ENCODE peak calls at places on chromosomes 1 and 21, in nine cellular contexts. B is aorta; E is endodermal cell; F is body of pancreas; Q is SJSA1; H is astrocyte; I is CD8-positive, alpha-beta memory T cell; A is neuronal stem cell; D is SJCRH30. G is an unnamed sample. For H3K36me3, the result is how much of the 10 kb centered on the place peaks cover.

GRCh38 chr21:45533731-45534571 is 8.3 kb downstream of the SLC19A1 start:
- DNase-seq in D (no peak), E (peak), B (peak), F (peak), A (no peak), I (no peak), H (no peak), Q (no peak), G (no peak)

GRCh38 chr1:147669475-147670318 is 627 bp downstream of the ACP6 start:
- DNase-seq in F (peak), E (peak), I (no peak), B (peak), D (peak), Q (no peak), A (peak), H (peak), G (peak)

GRCh38 chr1:25433389-25434186 is 2.9 kb downstream of the MACO1 start:
- DNase-seq in E (no peak), I (no peak), H (no peak), A (no peak), D (no peak), Q (no peak), B (no peak), F (no peak), G (no peak)

GRCh38 chr1:201270616-201271390 is 12.5 kb upstream of the PKP1 start:
- DNase-seq in B (peak), D (no peak), A (no peak), F (no peak), I (no peak), E (peak), H (no peak), Q (peak), G (no peak)

GRCh38 chr1:20359451-20360330 is 69.0 kb downstream of the VWA5B1 start:
- DNase-seq in A (no peak), Q (no peak), E (no peak), H (no peak), B (no peak), F (peak), I (no peak), D (no peak), G (no peak)

GRCh38 chr1:17248781-17249180 is at the start of gene PADI3:
- DNase-seq in D (peak), H (no peak), B (no peak), F (no peak), Q (no peak), E (peak), A (no peak), I (no peak), G (no peak)

GRCh38 chr1:235295902-235296350 is 32.1 kb downstream of the ARID4B start:
- DNase-seq in I (no peak), E (no peak), H (peak), D (no peak), A (no peak), B (no peak), Q (no peak), F (peak), G (peak)

GRCh38 chr1:64955093-64956066 is 11.0 kb downstream of the JAK1 start:
- DNase-seq in E (peak), H (no peak), F (peak), B (no peak), Q (no peak), I (no peak), A (no peak), D (no peak), G (no peak)

GRCh38 chr1:155169541-155169940 is 3.6 kb downstream of the KRTCAP2 start:
- DNase-seq in A (no peak), H (no peak), B (no peak), I (no peak), D (no peak), Q (no peak), E (peak), F (no peak), G (no peak)

GRCh38 chr1:206754011-206754410 is 16.6 kb upstream of the IL19 start:
- DNase-seq in F (no peak), E (no peak), H (peak), Q (no peak), I (no peak), B (no peak), A (no peak), D (no peak), G (no peak)

GRCh38 chr1:9278114-9278513 is 14.6 kb upstream of the SPSB1 start:
- DNase-seq in Q (no peak), A (no peak), B (no peak), F (no peak), D (no peak), I (no peak), E (no peak), H (no peak), G (no peak)

GRCh38 chr1:80066060-80066459 is 1059.5 kb upstream of the ADGRL4 start:
- DNase-seq in H (peak), F (no peak), B (no peak), Q (no peak), E (no peak), A (no peak), D (no peak), I (no peak), G (no peak)

GRCh38 chr1:156491151-156491949 is 9.2 kb downstream of the MEF2D start:
- DNase-seq in E (no peak), A (no peak), B (no peak), H (no peak), I (no peak), D (no peak), Q (no peak), F (no peak), G (no peak)

GRCh38 chr1:212752934-212753497 is 38.6 kb downstream of the NSL1 start:
- DNase-seq in E (no peak), I (no peak), H (no peak), D (no peak), B (no peak), Q (no peak), A (no peak), F (no peak), G (no peak)

GRCh38 chr1:11478571-11479374 is at the start of gene DISP3:
- DNase-seq in B (peak), F (peak), I (peak), A (peak), E (peak), D (peak), H (peak), Q (peak), G (peak)

GRCh38 chr1:89843279-89844121 is 22.7 kb downstream of the LRRC8D start:
- DNase-seq in I (peak), H (peak), D (peak), A (peak), F (peak), B (peak), E (peak), Q (peak), G (peak)

GRCh38 chr1:151958959-151959358 is 34.7 kb downstream of the S100A10 start:
- DNase-seq in A (no peak), B (no peak), E (no peak), Q (no peak), D (no peak), F (no peak), H (no peak), I (no peak), G (no peak)
- H3K4me3 ChIP-seq in A (no peak), B (no peak), E (no peak), Q (no peak), D (no peak), F (no peak), H (no peak), I (no peak), G (no peak)

GRCh38 chr1:26729633-26730032 is 33.8 kb downstream of the ARID1A start:
- DNase-seq in H (no peak), D (no peak), I (no peak), B (no peak), A (no peak), F (no peak), Q (no peak), E (no peak), G (no peak)

GRCh38 chr1:26731233-26731902 is 35.6 kb downstream of the ARID1A start:
- DNase-seq in I (no peak), Q (no peak), H (no peak), A (no peak), F (no peak), B (no peak), D (no peak), E (no peak), G (no peak)

GRCh38 chr1:26733392-26733791 is 37.6 kb downstream of the ARID1A start:
- DNase-seq in A (no peak), Q (no peak), I (no peak), D (no peak), F (no peak), E (no peak), H (no peak), B (no peak), G (no peak)

GRCh38 chr1:26728645-26729044 is 32.8 kb downstream of the ARID1A start:
- DNase-seq in I (no peak), D (no peak), F (no peak), B (no peak), A (no peak), Q (no peak), E (no peak), H (no peak), G (no peak)

GRCh38 chr1:26730695-26731094 is 34.9 kb downstream of the ARID1A start:
- DNase-seq in A (no peak), I (no peak), H (peak), B (no peak), Q (no peak), E (no peak), D (no peak), F (no peak), G (no peak)
- H3K36me3 ChIP-seq in A (half or more), I (half or more), H (under half), B (under half), Q (half or more), E (half or more), D (half or more), F (under half), G (half or more)

GRCh38 chr1:149883598-149884247 is 15.6 kb upstream of the BOLA1 start:
- DNase-seq in B (no peak), E (no peak), H (no peak), Q (no peak), D (no peak), A (no peak), I (no peak), F (no peak), G (no peak)
- H3K4me3 ChIP-seq in B (no peak), E (no peak), H (no peak), Q (no peak), D (peak), A (no peak), I (no peak), F (no peak), G (peak)

GRCh38 chr1:99877568-99877967 is 27.4 kb downstream of the AGL start:
- DNase-seq in Q (no peak), D (no peak), F (no peak), B (no peak), E (no peak), A (no peak), H (no peak), I (no peak), G (no peak)
- H3K36me3 ChIP-seq in Q (under half), D (under half), F (under half), B (under half), E (half or more), A (under half), H (under half), I (under half), G (under half)

DNA sequence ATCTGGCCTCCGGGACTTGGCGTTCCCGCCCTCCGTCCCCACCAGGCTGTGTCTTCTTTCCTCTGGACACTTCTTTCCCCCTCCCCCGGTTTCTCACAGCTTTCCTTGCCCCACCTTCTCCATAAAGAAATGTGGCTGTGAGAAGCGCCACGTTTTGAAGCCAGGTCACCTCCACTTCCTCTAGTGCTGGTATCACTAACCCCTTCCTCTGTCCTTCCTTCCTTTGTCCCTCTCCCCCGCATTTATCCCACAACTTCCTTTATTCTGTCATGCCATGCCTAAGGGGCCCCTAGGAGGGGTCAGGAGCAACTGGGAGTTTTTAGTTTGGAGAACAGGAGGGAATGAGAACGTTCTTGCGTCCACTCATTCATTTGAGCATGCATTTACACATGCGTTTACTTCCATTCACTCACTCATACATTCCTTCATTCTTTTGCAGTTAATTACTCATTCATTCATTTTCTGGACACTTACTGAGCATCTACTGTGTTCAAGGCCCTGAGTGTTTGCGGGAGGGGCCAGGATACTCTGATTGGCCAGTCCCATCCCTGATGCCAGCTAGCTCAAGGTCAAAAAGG is 5.0 kb upstream of the ACOT11 start:
- DNase-seq in H (peak), Q (peak), F (no peak), B (no peak), E (no peak), A (no peak), I (no peak), D (peak), G (no peak)
- H3K4me3 ChIP-seq in H (peak), Q (no peak), F (no peak), B (no peak), E (peak), A (peak), I (no peak), D (peak), G (peak)

G was measured in MG63.